ENCODE peak calls at places on chromosomes 6 and 20, in five cellular contexts. P is foreskin melanocyte, C is fibroblast of lung, H is cardiac fibroblast, R is WTC11. B is an unnamed sample.

GRCh38 chr6:165962361-165962760 is 205.3 kb downstream of the TBXT start:
- DNase-seq in R (no peak), H (no peak), C (no peak), P (no peak), B (no peak)

GRCh38 chr6:167235005-167235404 is 56.1 kb upstream of the UNC93A start:
- DNase-seq in P (no peak), R (no peak), H (no peak), C (no peak), B (no peak)

GRCh38 chr6:170296746-170297576 is 6.1 kb upstream of the DLL1 start:
- DNase-seq in P (no peak), R (no peak), H (no peak), C (no peak), B (peak)

GRCh38 chr20:50673831-50674825 is 17.2 kb downstream of the RIPOR3 start:
- DNase-seq in C (no peak), P (no peak), H (no peak), R (no peak), B (no peak)

GRCh38 chr6:139679516-139680179 is 305.2 kb upstream of the CITED2 start:
- DNase-seq in P (no peak), R (no peak), C (peak), H (peak), B (no peak)

GRCh38 chr20:22794200-22794599 is 209.8 kb upstream of the FOXA2 start:
- DNase-seq in H (no peak), R (no peak), C (no peak), P (no peak), B (no peak)

GRCh38 chr6:73176057-73176456 is 49.2 kb downstream of the KHDC1L start:
- DNase-seq in P (no peak), R (no peak), C (no peak), H (no peak), B (no peak)

GRCh38 chr20:63086421-63087235 is 79.9 kb upstream of the BHLHE23 start:
- DNase-seq in H (no peak), R (peak), P (no peak), C (no peak), B (no peak)

GRCh38 chr20:22581437-22582385 is 2.7 kb downstream of the FOXA2 start:
- DNase-seq in R (peak), C (no peak), P (no peak), H (no peak), B (peak)

GRCh38 chr6:20732896-20733295 is 198.6 kb downstream of the CDKAL1 start:
- DNase-seq in R (no peak), C (no peak), P (no peak), H (no peak), B (no peak)

GRCh38 chr6:136846046-136846445 is 23.7 kb downstream of the PEX7 start:
- DNase-seq in R (peak), P (peak), C (peak), H (peak), B (peak)

GRCh38 chr20:41428285-41428684 is 61.7 kb upstream of the EMILIN3 start:
- DNase-seq in C (peak), R (no peak), P (no peak), H (peak), B (no peak)

GRCh38 chr6:17219098-17219497 is 62.1 kb upstream of the RBM24 start:
- DNase-seq in R (no peak), H (no peak), P (no peak), C (no peak), B (no peak)

GRCh38 chr6:25175216-25175615 is 104.0 kb upstream of the CARMIL1 start:
- DNase-seq in C (no peak), H (peak), R (no peak), P (no peak), B (no peak)

GRCh38 chr20:39225536-39225935 is 263.4 kb downstream of the DHX35 start:
- DNase-seq in H (no peak), P (no peak), R (no peak), C (no peak), B (peak)

GRCh38 chr6:71198908-71199307 is 89.7 kb upstream of the OGFRL1 start:
- DNase-seq in P (no peak), C (no peak), R (no peak), H (no peak), B (no peak)

GRCh38 chr6:33718713-33719112 is 7.2 kb upstream of the UQCC2 start:
- DNase-seq in C (no peak), P (no peak), H (no peak), R (no peak), B (no peak)

GRCh38 chr6:116840091-116840490 is 11.2 kb upstream of the GPRC6A start:
- DNase-seq in P (no peak), H (no peak), R (no peak), C (peak), B (no peak)

GRCh38 chr6:1987640-1988039 is 257.8 kb downstream of the GMDS start:
- DNase-seq in C (peak), H (peak), R (no peak), P (no peak), B (no peak)

GRCh38 chr6:75422024-75422639 is 71.5 kb downstream of the FILIP1 start:
- DNase-seq in C (peak), R (no peak), H (peak), P (no peak), B (no peak)

GRCh38 chr20:57216669-57217068 is 49.8 kb downstream of the BMP7 start:
- DNase-seq in P (no peak), H (no peak), C (no peak), R (no peak), B (no peak)

GRCh38 chr6:24549674-24550418 is 55.1 kb downstream of the ALDH5A1 start:
- DNase-seq in H (no peak), C (no peak), R (no peak), P (no peak), B (no peak)

GRCh38 chr20:58014628-58015315 is 213.7 kb downstream of the ANKRD60 start:
- DNase-seq in P (no peak), C (no peak), H (no peak), R (no peak), B (no peak)

GRCh38 chr20:20568604-20569205 is 143.7 kb downstream of the RALGAPA2 start:
- DNase-seq in C (peak), H (peak), P (peak), R (peak), B (peak)

GRCh38 chr6:43698584-43699349 is 11.2 kb upstream of the MRPS18A start:
- DNase-seq in R (no peak), C (peak), H (peak), P (no peak), B (peak)

GRCh38 chr20:341682-342081 is 5.2 kb upstream of the NRSN2 start:
- DNase-seq in H (peak), R (no peak), P (peak), C (peak), B (no peak)

B was measured in GM23338.